ENCODE peak calls at places on chromosomes 1 and 21, in five cellular contexts. K is GM23248; E is heart right ventricle; R is tibial artery; C is naive thymus-derived CD4-positive, alpha-beta T cell. Q is an unnamed sample.

GRCh38 chr1:70553192-70553956 is 142.3 kb downstream of the CTH start:
- DNase-seq in K (no peak), R (no peak), E (no peak), C (no peak), Q (no peak)

GRCh38 chr1:15758953-15759661 is 512 bp downstream of the FBLIM1 start:
- DNase-seq in R (no peak), K (peak; percentile 66), E (no peak), C (no peak), Q (no peak)

GRCh38 chr1:196464545-196464944 is 143.7 kb downstream of the KCNT2 start:
- DNase-seq in K (peak; percentile 47), C (no peak), E (no peak), R (no peak), Q (no peak)

GRCh38 chr1:46301406-46302090 is 1.9 kb downstream of the LRRC41 start:
- DNase-seq in K (peak; percentile 71), R (peak; percentile 42), C (no peak), E (peak; percentile 60), Q (peak; percentile 85)

GRCh38 chr1:161219078-161219892 is 4.1 kb downstream of the APOA2 start:
- DNase-seq in K (no peak), E (no peak), C (no peak), R (no peak), Q (no peak)

GRCh38 chr1:19735419-19736127 is 64.1 kb downstream of the TMCO4 start:
- DNase-seq in K (peak; percentile 99), C (no peak), R (peak; percentile 86), E (peak; percentile 59), Q (peak; percentile 16)

GRCh38 chr1:204306076-204306475 is 53.7 kb downstream of the PLEKHA6 start:
- DNase-seq in E (no peak), C (no peak), K (no peak), R (no peak), Q (no peak)

GRCh38 chr1:228140724-228141081 is 624 bp downstream of the GUK1 start:
- DNase-seq in E (no peak), C (no peak), R (no peak), K (no peak), Q (no peak)

GRCh38 chr1:216815239-216815955 is 92.2 kb upstream of the ESRRG start:
- DNase-seq in E (peak; percentile 10), R (no peak), K (no peak), C (no peak), Q (no peak)

GRCh38 chr1:17094664-17095063 is 24.6 kb downstream of the PADI2 start:
- DNase-seq in R (no peak), C (no peak), K (peak; percentile 50), E (no peak), Q (no peak)

GRCh38 chr1:149849246-149849946 is 50.0 kb upstream of the BOLA1 start:
- DNase-seq in K (peak; percentile 30), E (no peak), R (no peak), C (no peak), Q (no peak)

GRCh38 chr1:199522338-199522737 is 505.2 kb upstream of the NR5A2 start:
- DNase-seq in K (peak; percentile 18), E (no peak), R (no peak), C (no peak), Q (no peak)

GRCh38 chr1:109773203-109773899 is 9.6 kb upstream of the EPS8L3 start:
- DNase-seq in K (peak; percentile 96), E (peak; percentile 77), R (peak; percentile 85), C (peak; percentile 75), Q (peak; percentile 88)

GRCh38 chr1:21045351-21045750 is 131.3 kb downstream of the EIF4G3 start:
- DNase-seq in R (no peak), K (peak; percentile 68), E (no peak), C (no peak), Q (no peak)

GRCh38 chr1:24341260-24341659 is 22.1 kb downstream of the GRHL3 start:
- DNase-seq in R (no peak), K (no peak), C (no peak), E (no peak), Q (no peak)

GRCh38 chr1:1781526-1781903 is 3.2 kb upstream of the NADK start:
- DNase-seq in R (no peak), C (no peak), E (no peak), K (peak; percentile 16), Q (no peak)

GRCh38 chr21:14542638-14543037 is 3.5 kb downstream of the SAMSN1 start:
- DNase-seq in K (no peak), C (no peak), R (no peak), E (no peak), Q (no peak)

GRCh38 chr1:40793617-40794016 is 10.0 kb downstream of the KCNQ4 start:
- DNase-seq in R (no peak), E (no peak), C (no peak), K (no peak), Q (no peak)

GRCh38 chr1:40794048-40794447 is 10.5 kb downstream of the KCNQ4 start:
- DNase-seq in C (no peak), K (no peak), E (no peak), R (no peak), Q (no peak)

GRCh38 chr1:40789675-40790430 is 6.3 kb downstream of the KCNQ4 start:
- DNase-seq in K (no peak), E (no peak), C (no peak), R (no peak), Q (no peak)

GRCh38 chr1:40789342-40789598 is 5.7 kb downstream of the KCNQ4 start:
- DNase-seq in K (no peak), E (no peak), R (no peak), C (no peak), Q (no peak)

DNA sequence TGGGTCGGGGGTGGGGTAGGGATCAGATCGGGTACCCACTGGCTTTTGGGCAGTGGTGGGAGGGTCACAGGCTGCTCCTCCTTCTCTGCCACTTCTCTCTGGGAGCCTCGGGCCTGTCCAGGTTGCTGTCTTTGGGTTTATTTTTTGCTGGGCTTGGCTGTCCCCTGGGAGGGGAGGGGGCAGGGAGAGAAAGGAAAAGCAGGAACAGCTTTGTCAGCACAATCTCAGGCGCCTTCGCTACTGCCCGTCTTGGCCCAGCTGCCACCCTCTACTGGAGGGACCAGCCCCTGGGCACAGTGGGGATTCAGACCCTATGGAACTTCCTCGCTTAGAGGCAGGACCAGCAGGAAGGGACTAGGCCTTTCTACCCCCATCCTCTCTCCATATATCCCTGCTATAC is 8.4 kb downstream of the KCNQ4 start:
- DNase-seq in K (no peak), E (no peak), R (no peak), C (no peak), Q (no peak)
- H3K27ac ChIP-seq in K (no peak overlapping the region), E (no peak overlapping the region), R (peak overlapping the region; percentile 28), C (no peak overlapping the region), Q (no peak overlapping the region)

GRCh38 chr1:9580942-9581341 is 7.8 kb upstream of the TMEM201 start:
- DNase-seq in C (no peak), R (no peak), K (no peak), E (no peak), Q (no peak)
- H3K36me3 ChIP-seq in C (no peaks in the 10 kb centered on the region), R (peaks cover 27% of the 10 kb centered on the region), K (peaks cover 7% of the 10 kb centered on the region), E (peaks cover 85% of the 10 kb centered on the region), Q (peaks cover 43% of the 10 kb centered on the region)

GRCh38 chr1:31934706-31935629 is 3.2 kb downstream of the PTP4A2 start:
- DNase-seq in R (no peak), E (no peak), K (peak; percentile 83), C (no peak), Q (no peak)
- H3K27ac ChIP-seq in R (peak overlapping the region; percentile 97), E (no peak overlapping the region), K (peak overlapping the region; percentile 91), C (peak overlapping the region; percentile 81), Q (peak overlapping the region; percentile 7)

DNA sequence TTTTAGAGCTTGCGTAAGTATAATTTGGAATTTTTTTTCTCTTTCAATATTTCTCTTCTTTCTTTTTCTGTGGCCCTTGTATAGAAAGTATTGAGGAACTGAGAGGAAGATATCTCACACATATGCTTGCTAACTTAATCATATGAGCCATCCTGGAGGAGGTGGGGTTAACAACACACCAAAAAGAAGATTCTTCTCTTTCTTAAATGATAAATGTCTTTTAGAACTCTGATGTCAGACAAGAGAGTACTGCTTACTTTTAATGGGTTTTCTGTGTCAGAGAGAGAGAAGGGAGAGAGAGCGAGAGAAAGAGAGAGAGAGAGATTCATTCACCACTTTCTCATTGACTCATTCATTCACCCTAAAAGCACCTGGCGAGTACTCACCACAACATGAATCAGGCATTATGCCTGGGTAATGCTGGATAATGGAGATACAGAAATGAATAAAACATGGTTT is 250.3 kb upstream of the SGIP1 start:
- DNase-seq in K (peak; percentile 65), C (no peak), E (no peak), R (no peak), Q (no peak)
- H3K36me3 ChIP-seq in K (no peaks in the 10 kb centered on the region), C (no peaks in the 10 kb centered on the region), E (no peaks in the 10 kb centered on the region), R (no peaks in the 10 kb centered on the region), Q (no peaks in the 10 kb centered on the region)

GRCh38 chr21:35375115-35375514 is 326.0 kb upstream of the RUNX1 start:
- DNase-seq in C (no peak), E (no peak), K (peak; percentile 93), R (no peak), Q (no peak)
- H3K27ac ChIP-seq in C (no peak overlapping the region), E (no peak overlapping the region), K (peak overlapping the region; percentile 71), R (no peak overlapping the region), Q (no peak overlapping the region)